ENCODE peak calls at places on chromosomes 12 and 14, in nine cellular contexts. K, C, F, U, Q, N, V, D and J are unnamed samples.

GRCh38 chr14:67999290-67999689 is 179.7 kb downstream of the RAD51B start:
- DNase-seq in F (peak), N (no peak), K (no peak), D (no peak), Q (peak), C (no peak), U (no peak), V (no peak), J (no peak)

GRCh38 chr12:129531004-129531403 is 372.8 kb downstream of the TMEM132D start:
- DNase-seq in V (no peak), C (no peak), D (no peak), Q (peak), K (no peak), U (no peak), N (no peak), F (no peak), J (no peak)

GRCh38 chr14:52922656-52923055 is 28.2 kb downstream of the FERMT2 start:
- DNase-seq in V (no peak), C (no peak), F (peak), N (no peak), U (no peak), K (no peak), D (no peak), Q (peak), J (no peak)

GRCh38 chr12:43111608-43112007 is 440.4 kb downstream of the ADAMTS20 start:
- DNase-seq in U (no peak), Q (no peak), F (no peak), D (no peak), V (no peak), K (no peak), N (no peak), C (no peak), J (no peak)

GRCh38 chr14:33671556-33671955 is 279.3 kb downstream of the EGLN3 start:
- DNase-seq in V (no peak), F (no peak), Q (no peak), U (no peak), D (no peak), K (no peak), N (no peak), C (no peak), J (no peak)

GRCh38 chr12:9940370-9940769 is 8.2 kb upstream of the CLEC2A start:
- DNase-seq in N (no peak), D (no peak), Q (peak), U (no peak), F (no peak), K (no peak), V (peak), C (no peak), J (no peak)

GRCh38 chr12:55955800-55956508 is 9.9 kb downstream of the PMEL start:
- DNase-seq in U (no peak), K (no peak), D (no peak), F (peak), Q (peak), V (peak), N (no peak), C (peak), J (no peak)

GRCh38 chr12:95701275-95701674 is 89.3 kb downstream of the NTN4 start:
- DNase-seq in Q (no peak), U (no peak), D (no peak), K (no peak), F (peak), V (no peak), C (no peak), N (no peak), J (no peak)

GRCh38 chr12:113048716-113049127 is 7.8 kb upstream of the DTX1 start:
- DNase-seq in U (peak), V (peak), D (peak), K (peak), Q (peak), N (no peak), F (peak), C (peak), J (no peak)

GRCh38 chr12:113051759-113052158 is 4.8 kb upstream of the DTX1 start:
- DNase-seq in Q (no peak), V (no peak), D (no peak), C (no peak), K (no peak), N (no peak), U (no peak), F (no peak), J (no peak)

GRCh38 chr12:113050808-113051207 is 5.7 kb upstream of the DTX1 start:
- DNase-seq in D (no peak), V (no peak), Q (no peak), C (no peak), U (no peak), N (no peak), F (no peak), K (no peak), J (no peak)

GRCh38 chr12:113052326-113052725 is 4.2 kb upstream of the DTX1 start:
- DNase-seq in D (no peak), Q (no peak), V (no peak), K (no peak), U (no peak), N (no peak), C (no peak), F (no peak), J (no peak)

GRCh38 chr12:113049976-113050742 is 6.4 kb upstream of the DTX1 start:
- DNase-seq in U (no peak), V (peak), F (no peak), K (peak), Q (no peak), C (no peak), N (peak), D (no peak), J (no peak)
- TF ChIP-seq CTCF in U (no peak), V (peak), F (peak), K (peak), Q (peak), C (no peak), N (no peak), D (no peak), J (no peak)

GRCh38 chr14:30874120-30874998 is at the start of gene COCH:
- DNase-seq in N (peak), F (no peak), D (no peak), C (no peak), U (no peak), K (peak), Q (no peak), V (peak), J (peak)
- TF ChIP-seq CTCF in N (peak), F (peak), D (no peak), C (no peak), U (no peak), K (peak), Q (peak), V (peak), J (no peak)

DNA sequence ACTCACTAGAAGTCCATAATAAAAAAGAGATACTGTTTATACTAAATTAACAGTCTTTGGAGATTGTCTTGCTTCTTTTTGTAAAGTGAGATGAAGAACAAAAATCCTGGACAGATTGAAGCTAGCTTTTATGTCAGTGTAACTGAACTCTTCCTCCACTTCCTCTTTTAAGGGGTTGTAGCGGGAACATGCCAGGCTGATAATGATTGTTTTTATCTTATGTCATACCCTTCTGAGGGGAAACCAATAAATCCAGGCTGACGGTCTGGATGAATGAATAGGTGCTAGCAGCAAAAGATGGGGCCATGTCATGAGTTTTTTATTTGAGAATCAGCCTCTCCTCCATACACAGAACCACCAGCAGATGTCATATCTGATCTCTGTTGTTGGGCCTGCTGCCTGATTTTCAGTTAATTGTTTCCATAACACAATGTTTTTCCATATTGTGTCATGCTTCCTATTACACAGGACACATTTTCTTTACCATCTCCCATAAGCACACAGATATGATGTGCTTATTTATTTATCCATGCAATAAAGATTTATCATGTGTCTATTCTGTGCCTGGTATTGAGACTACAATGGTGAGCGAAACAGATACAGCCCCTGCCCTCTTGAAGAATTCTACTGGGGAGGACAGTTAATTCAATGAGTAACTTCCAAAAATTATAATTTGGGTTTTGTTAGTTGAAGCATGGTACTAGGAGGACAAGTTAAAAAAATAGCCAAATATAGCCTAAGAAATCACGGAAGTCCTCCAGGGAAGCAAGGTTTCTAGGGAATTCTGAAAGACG is 33.5 kb upstream of the CRY1 start:
- DNase-seq in F (peak), Q (no peak), N (no peak), V (peak), D (no peak), U (no peak), C (no peak), K (no peak), J (no peak)
- TF ChIP-seq CTCF in F (peak), Q (peak), N (no peak), V (peak), D (no peak), U (no peak), C (no peak), K (peak), J (no peak)

DNA sequence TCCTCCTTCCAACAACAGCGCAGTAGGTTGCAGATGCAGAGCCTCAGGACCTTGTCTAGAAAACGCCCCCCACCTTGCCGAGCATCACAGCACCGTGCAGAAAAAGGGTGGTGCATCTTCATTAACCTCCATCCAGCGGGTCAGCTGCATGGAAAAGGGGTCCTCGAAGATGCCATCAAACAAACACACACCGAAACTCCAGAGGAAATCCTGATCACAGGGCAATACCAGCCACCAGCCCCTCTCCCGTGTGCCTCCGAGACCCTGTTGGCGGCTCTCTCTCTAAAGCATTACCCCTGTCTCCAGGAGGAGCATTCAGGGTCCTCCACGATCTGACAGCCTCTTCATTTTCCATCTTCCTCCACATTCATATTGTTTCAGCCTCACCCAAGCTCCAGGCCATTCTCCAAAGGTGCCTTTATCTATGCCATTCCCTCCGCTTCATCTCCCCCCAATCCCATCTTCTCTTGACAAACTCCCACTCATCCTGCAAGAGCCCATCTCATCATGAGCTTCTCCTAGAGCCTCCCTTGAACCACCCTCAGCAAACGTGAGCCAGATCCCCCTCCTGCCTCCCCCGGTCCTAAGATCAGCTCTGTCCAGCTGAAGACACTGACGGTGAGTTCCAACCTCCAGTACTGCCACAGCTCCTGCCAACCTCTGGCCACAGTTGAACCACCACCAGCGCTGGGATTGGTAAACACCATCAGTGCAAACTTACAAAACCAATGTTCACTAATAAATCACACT is 124.8 kb downstream of the BCL11B start:
- DNase-seq in V (no peak), F (no peak), Q (no peak), U (no peak), N (no peak), C (no peak), D (no peak), K (no peak), J (no peak)
- TF ChIP-seq CTCF in V (no peak), F (no peak), Q (no peak), U (no peak), N (no peak), C (no peak), D (no peak), K (no peak), J (no peak)

GRCh38 chr14:69654109-69654508 is 42.7 kb downstream of the SUSD6 start:
- DNase-seq in C (peak), F (no peak), U (peak), D (no peak), K (no peak), Q (peak), V (peak), N (no peak), J (no peak)

GRCh38 chr14:69650948-69651369 is 39.6 kb downstream of the SUSD6 start:
- DNase-seq in N (no peak), F (no peak), V (no peak), U (no peak), Q (peak), D (no peak), C (no peak), K (no peak), J (no peak)

GRCh38 chr14:69648480-69649414 is 37.4 kb downstream of the SUSD6 start:
- DNase-seq in V (peak), F (peak), U (no peak), C (no peak), D (no peak), N (no peak), Q (no peak), K (no peak), J (no peak)

GRCh38 chr14:69651653-69652052 is 40.3 kb downstream of the SUSD6 start:
- DNase-seq in U (no peak), Q (peak), D (no peak), N (no peak), K (no peak), C (no peak), V (no peak), F (no peak), J (no peak)

GRCh38 chr14:69652942-69653680 is 41.7 kb downstream of the SUSD6 start:
- DNase-seq in U (no peak), Q (no peak), V (no peak), K (no peak), C (no peak), N (no peak), D (no peak), F (no peak), J (no peak)
- TF ChIP-seq CTCF in U (no peak), Q (no peak), V (no peak), K (no peak), C (no peak), N (no peak), D (no peak), F (no peak), J (no peak)

GRCh38 chr12:76947270-76947669 is 68.5 kb upstream of the CSRP2 start:
- DNase-seq in K (no peak), N (no peak), U (no peak), V (no peak), D (no peak), F (no peak), Q (no peak), C (no peak), J (no peak)

GRCh38 chr12:76948895-76949294 is 70.1 kb upstream of the CSRP2 start:
- DNase-seq in V (no peak), Q (no peak), U (no peak), F (no peak), C (no peak), N (no peak), D (no peak), K (no peak), J (no peak)

GRCh38 chr12:76957306-76957705 is 78.5 kb upstream of the CSRP2 start:
- DNase-seq in D (no peak), U (no peak), Q (no peak), N (no peak), V (no peak), C (no peak), K (no peak), F (no peak), J (no peak)

GRCh38 chr12:76952995-76953394 is 74.2 kb upstream of the CSRP2 start:
- DNase-seq in K (no peak), N (no peak), F (no peak), V (peak), Q (peak), D (no peak), C (peak), U (no peak), J (no peak)
- TF ChIP-seq CTCF in K (no peak), N (no peak), F (no peak), V (no peak), Q (peak), D (no peak), C (no peak), U (no peak), J (no peak)

GRCh38 chr14:77710364-77710763 is 2.5 kb downstream of the SLIRP start:
- DNase-seq in F (no peak), V (no peak), Q (no peak), C (no peak), N (no peak), U (no peak), K (no peak), D (no peak), J (no peak)

GRCh38 chr14:77709412-77709811 is 1.5 kb downstream of the SLIRP start:
- DNase-seq in F (no peak), D (no peak), K (no peak), U (no peak), V (no peak), Q (no peak), N (no peak), C (no peak), J (no peak)

GRCh38 chr14:77708749-77709148 is 846 bp downstream of the SLIRP start:
- DNase-seq in V (no peak), C (no peak), K (no peak), U (no peak), F (no peak), Q (no peak), N (no peak), D (no peak), J (no peak)

GRCh38 chr14:77707355-77707723 is 484 bp downstream of the ALKBH1 start:
- DNase-seq in V (peak), U (peak), N (no peak), Q (peak), D (no peak), F (peak), K (no peak), C (peak), J (no peak)

GRCh38 chr14:77707724-77708408 is at the start of the genes ALKBH1 and SLIRP:
- DNase-seq in F (peak), V (peak), K (peak), N (peak), C (peak), U (peak), Q (peak), D (peak), J (peak)
- TF ChIP-seq CTCF in F (no peak), V (no peak), K (no peak), N (no peak), C (no peak), U (no peak), Q (no peak), D (no peak), J (no peak)